ENCODE peak calls at places on chromosome 15, in six cellular contexts. One of them, this sample, is unnamed.

GRCh38 chr15:90571063-90571541 is 41.4 kb downstream of the CRTC3 start:
- DNase-seq in cardiac fibroblast: no peak
- DNase-seq in AG08395: peak; percentile 66
- DNase-seq in CD4-positive, CD25-positive, alpha-beta regulatory T cell: no peak
- DNase-seq in NCI-H774: no peak
- DNase-seq in IMR-90: no peak
- DNase-seq in this sample: no peak

GRCh38 chr15:79640206-79640605 is 208.1 kb downstream of the MINAR1 start:
- DNase-seq in cardiac fibroblast: peak; percentile 75
- DNase-seq in AG08395: peak; percentile 90
- DNase-seq in CD4-positive, CD25-positive, alpha-beta regulatory T cell: no peak
- DNase-seq in NCI-H774: peak; percentile 29
- DNase-seq in IMR-90: peak; percentile 84
- DNase-seq in this sample: no peak

GRCh38 chr15:70164910-70165791 is 67.4 kb upstream of the TLE3 start:
- DNase-seq in cardiac fibroblast: no peak
- DNase-seq in AG08395: no peak
- DNase-seq in CD4-positive, CD25-positive, alpha-beta regulatory T cell: no peak
- DNase-seq in NCI-H774: no peak
- DNase-seq in IMR-90: no peak
- DNase-seq in this sample: peak; percentile 65

GRCh38 chr15:51401872-51402517 is 60.5 kb downstream of the GLDN start:
- DNase-seq in cardiac fibroblast: peak; percentile 53
- DNase-seq in AG08395: peak; percentile 81
- DNase-seq in CD4-positive, CD25-positive, alpha-beta regulatory T cell: no peak
- DNase-seq in NCI-H774: no peak
- DNase-seq in IMR-90: peak; percentile 26
- DNase-seq in this sample: no peak

GRCh38 chr15:85622432-85622831 is 172.3 kb downstream of the KLHL25 start:
- DNase-seq in cardiac fibroblast: no peak
- DNase-seq in AG08395: peak; percentile 10
- DNase-seq in CD4-positive, CD25-positive, alpha-beta regulatory T cell: no peak
- DNase-seq in NCI-H774: no peak
- DNase-seq in IMR-90: peak; percentile 92
- DNase-seq in this sample: no peak

GRCh38 chr15:88986949-88987589 is 73.9 kb upstream of the MFGE8 start:
- DNase-seq in cardiac fibroblast: no peak
- DNase-seq in AG08395: no peak
- DNase-seq in CD4-positive, CD25-positive, alpha-beta regulatory T cell: no peak
- DNase-seq in NCI-H774: no peak
- DNase-seq in IMR-90: no peak
- DNase-seq in this sample: no peak

GRCh38 chr15:52227456-52227855 is 36.3 kb upstream of the GNB5 start:
- DNase-seq in cardiac fibroblast: peak; percentile 90
- DNase-seq in AG08395: peak; percentile 84
- DNase-seq in CD4-positive, CD25-positive, alpha-beta regulatory T cell: peak; percentile 45
- DNase-seq in NCI-H774: peak; percentile 31
- DNase-seq in IMR-90: peak; percentile 88
- DNase-seq in this sample: peak; percentile 76

GRCh38 chr15:72998226-72998625 is 54.0 kb upstream of the NEO1 start:
- DNase-seq in cardiac fibroblast: no peak
- DNase-seq in AG08395: no peak
- DNase-seq in CD4-positive, CD25-positive, alpha-beta regulatory T cell: no peak
- DNase-seq in NCI-H774: no peak
- DNase-seq in IMR-90: no peak
- DNase-seq in this sample: no peak

GRCh38 chr15:38867556-38867955 is 302.9 kb upstream of the RASGRP1 start:
- DNase-seq in cardiac fibroblast: no peak
- DNase-seq in AG08395: no peak
- DNase-seq in CD4-positive, CD25-positive, alpha-beta regulatory T cell: no peak
- DNase-seq in NCI-H774: no peak
- DNase-seq in IMR-90: no peak
- DNase-seq in this sample: no peak

GRCh38 chr15:85676332-85676731 is 118.4 kb downstream of the KLHL25 start:
- DNase-seq in cardiac fibroblast: no peak
- DNase-seq in AG08395: no peak
- DNase-seq in CD4-positive, CD25-positive, alpha-beta regulatory T cell: no peak
- DNase-seq in NCI-H774: no peak
- DNase-seq in IMR-90: no peak
- DNase-seq in this sample: no peak